ENCODE peak calls at places on chromosomes 12 and 14, in eight cellular contexts. M, F, R, O, J, U, Y and N are unnamed samples.

GRCh38 chr14:68247867-68248266 is 428.3 kb downstream of the RAD51B start:
- DNase-seq in M (no peak), F (no peak), R (no peak), O (no peak), J (no peak), U (no peak), Y (no peak), N (no peak)

GRCh38 chr12:97404093-97404492 is 58.5 kb upstream of the RMST start:
- DNase-seq in M (no peak), F (peak), R (no peak), O (no peak), J (no peak), U (no peak), Y (no peak), N (no peak)

GRCh38 chr14:39491134-39491541 is 58.9 kb upstream of the FBXO33 start:
- DNase-seq in M (no peak), F (no peak), R (peak), O (no peak), J (no peak), U (no peak), Y (peak), N (peak)

GRCh38 chr12:107518868-107519267 is 166.7 kb upstream of the PWP1 start:
- DNase-seq in M (no peak), F (peak), R (no peak), O (no peak), J (no peak), U (no peak), Y (no peak), N (no peak)

GRCh38 chr12:113818833-113819232 is 147.3 kb downstream of the RBM19 start:
- DNase-seq in M (no peak), F (no peak), R (peak), O (no peak), J (no peak), U (peak), Y (no peak), N (peak)

GRCh38 chr14:56247495-56248087 is 129.4 kb downstream of the PELI2 start:
- DNase-seq in M (no peak), F (no peak), R (no peak), O (no peak), J (no peak), U (no peak), Y (no peak), N (peak)

GRCh38 chr12:46370792-46371717 is 1.5 kb downstream of the SLC38A2 start:
- DNase-seq in M (peak), F (no peak), R (peak), O (peak), J (peak), U (peak), Y (peak), N (peak)

GRCh38 chr12:29744365-29744764 is 39.4 kb downstream of the TMTC1 start:
- DNase-seq in M (no peak), F (no peak), R (no peak), O (no peak), J (no peak), U (no peak), Y (no peak), N (no peak)

GRCh38 chr12:2649201-2650030 is 145.4 kb upstream of the FKBP4 start:
- DNase-seq in M (no peak), F (no peak), R (no peak), O (no peak), J (no peak), U (peak), Y (no peak), N (no peak)

GRCh38 chr12:86698581-86698980 is 442.4 kb upstream of the MGAT4C start:
- DNase-seq in M (no peak), F (no peak), R (peak), O (no peak), J (no peak), U (no peak), Y (no peak), N (no peak)

GRCh38 chr12:52946797-52947547 is 1.9 kb upstream of the KRT18 start:
- DNase-seq in M (peak), F (no peak), R (no peak), O (no peak), J (no peak), U (peak), Y (no peak), N (no peak)

GRCh38 chr12:9109737-9110491 is 5.8 kb downstream of the A2M start:
- DNase-seq in M (no peak), F (no peak), R (no peak), O (no peak), J (no peak), U (no peak), Y (no peak), N (no peak)

GRCh38 chr12:9113987-9114309 is 1.8 kb downstream of the A2M start:
- DNase-seq in M (no peak), F (no peak), R (no peak), O (no peak), J (no peak), U (no peak), Y (no peak), N (no peak)

GRCh38 chr12:9111525-9111924 is 4.2 kb downstream of the A2M start:
- DNase-seq in M (no peak), F (no peak), R (no peak), O (no peak), J (no peak), U (no peak), Y (no peak), N (no peak)

GRCh38 chr12:9113296-9113986 is 2.3 kb downstream of the A2M start:
- DNase-seq in M (no peak), F (no peak), R (no peak), O (no peak), J (no peak), U (no peak), Y (no peak), N (no peak)

GRCh38 chr12:9112076-9112853 is 3.5 kb downstream of the A2M start:
- DNase-seq in M (no peak), F (no peak), R (no peak), O (no peak), J (no peak), U (no peak), Y (no peak), N (no peak)
- H3K27ac ChIP-seq in M (no peak), F (peak), R (no peak), O (no peak), J (peak), U (no peak), Y (no peak), N (no peak)

DNA sequence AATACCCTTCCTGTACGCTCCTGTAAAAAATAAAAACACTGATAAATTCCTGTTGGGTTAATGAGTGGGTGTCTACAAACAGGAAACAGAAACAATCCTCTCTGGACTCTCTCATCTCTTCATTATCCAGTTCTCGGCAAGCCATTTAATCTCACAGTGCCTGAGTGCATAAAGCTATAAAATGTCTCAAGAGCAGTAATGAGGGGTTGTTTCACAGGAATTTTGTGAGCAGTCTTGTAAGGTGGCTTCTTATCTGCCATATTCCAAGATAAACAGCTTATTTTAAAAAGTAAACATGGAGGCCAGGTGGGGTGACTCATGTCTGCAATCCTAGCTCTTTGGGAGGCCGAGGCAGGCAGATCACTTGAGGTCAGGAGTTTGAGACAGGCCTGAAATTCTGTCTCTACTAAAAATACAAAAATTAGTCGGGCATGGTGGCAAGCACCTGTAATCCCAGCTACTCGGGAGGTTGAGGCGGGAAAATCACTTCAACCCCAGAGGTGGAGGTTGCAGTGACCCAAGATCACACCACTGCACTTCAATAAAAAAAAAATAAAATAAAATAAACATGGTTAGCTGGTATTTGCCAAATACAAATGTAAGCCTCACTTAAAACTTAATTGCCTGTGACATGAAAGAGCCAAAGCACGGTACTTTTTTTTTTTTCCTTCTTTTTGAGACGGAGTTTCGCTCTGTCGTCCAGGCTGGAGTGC is 54.0 kb downstream of the CLIP1 start:
- DNase-seq in M (no peak), F (no peak), R (peak), O (no peak), J (no peak), U (peak), Y (no peak), N (no peak)
- H3K27ac ChIP-seq in M (peak), F (peak), R (peak), O (no peak), J (peak), U (no peak), Y (no peak), N (no peak)

GRCh38 chr12:32894566-32894965 is 2.0 kb downstream of the PKP2 start:
- DNase-seq in M (no peak), F (no peak), R (no peak), O (no peak), J (no peak), U (no peak), Y (no peak), N (no peak)

GRCh38 chr12:32891956-32892355 is 4.6 kb downstream of the PKP2 start:
- DNase-seq in M (no peak), F (no peak), R (no peak), O (no peak), J (no peak), U (peak), Y (no peak), N (peak)

GRCh38 chr12:32893458-32893857 is 3.1 kb downstream of the PKP2 start:
- DNase-seq in M (no peak), F (no peak), R (no peak), O (no peak), J (no peak), U (no peak), Y (no peak), N (peak)

GRCh38 chr12:32891526-32891925 is 5.1 kb downstream of the PKP2 start:
- DNase-seq in M (no peak), F (no peak), R (no peak), O (no peak), J (no peak), U (no peak), Y (no peak), N (no peak)

DNA sequence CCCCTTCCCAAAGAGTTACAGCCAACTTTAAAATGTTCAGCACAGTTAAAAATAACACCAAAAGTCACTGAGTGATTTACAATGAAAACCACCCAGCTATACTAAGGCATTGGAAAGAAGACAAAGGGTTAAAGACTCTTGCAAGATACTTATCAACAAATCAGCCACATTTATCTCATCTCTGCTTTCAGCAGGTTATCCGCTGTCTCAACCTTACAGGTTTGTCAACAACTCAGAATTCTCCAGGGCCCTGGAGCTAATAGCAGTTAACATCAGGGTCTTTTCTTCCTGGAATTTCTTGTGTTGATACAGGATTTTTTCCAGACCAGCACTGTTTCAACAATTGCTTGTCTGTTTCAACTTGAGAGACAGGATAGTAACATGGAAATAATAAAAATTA is 3.6 kb downstream of the PKP2 start:
- DNase-seq in M (no peak), F (no peak), R (no peak), O (no peak), J (no peak), U (no peak), Y (no peak), N (peak)
- H3K27ac ChIP-seq in M (peak), F (no peak), R (no peak), O (no peak), J (no peak), U (no peak), Y (no peak), N (peak)

DNA sequence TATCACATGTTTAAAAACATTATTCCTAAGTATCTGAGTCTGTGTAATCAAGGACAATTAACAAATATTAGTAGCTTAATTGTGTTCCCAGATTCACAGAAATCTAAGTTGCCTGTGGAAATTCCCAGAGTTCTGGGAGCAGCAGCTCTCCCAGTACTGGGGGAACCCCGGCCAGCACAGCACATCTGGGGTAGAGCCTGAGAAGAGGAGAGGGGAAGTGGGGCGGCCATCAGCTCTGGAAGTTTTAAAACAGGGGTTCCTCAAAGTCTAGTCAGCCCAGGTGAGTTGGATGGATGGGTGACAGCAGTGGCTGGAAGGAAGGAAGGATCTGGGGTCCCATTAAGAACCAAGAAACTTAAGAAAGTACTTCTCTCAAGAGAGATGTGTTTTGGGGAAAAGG is 24.5 kb downstream of the PRICKLE1 start:
- DNase-seq in M (no peak), F (no peak), R (no peak), O (no peak), J (no peak), U (peak), Y (no peak), N (peak)
- H3K27ac ChIP-seq in M (no peak), F (no peak), R (no peak), O (no peak), J (no peak), U (no peak), Y (no peak), N (peak)

DNA sequence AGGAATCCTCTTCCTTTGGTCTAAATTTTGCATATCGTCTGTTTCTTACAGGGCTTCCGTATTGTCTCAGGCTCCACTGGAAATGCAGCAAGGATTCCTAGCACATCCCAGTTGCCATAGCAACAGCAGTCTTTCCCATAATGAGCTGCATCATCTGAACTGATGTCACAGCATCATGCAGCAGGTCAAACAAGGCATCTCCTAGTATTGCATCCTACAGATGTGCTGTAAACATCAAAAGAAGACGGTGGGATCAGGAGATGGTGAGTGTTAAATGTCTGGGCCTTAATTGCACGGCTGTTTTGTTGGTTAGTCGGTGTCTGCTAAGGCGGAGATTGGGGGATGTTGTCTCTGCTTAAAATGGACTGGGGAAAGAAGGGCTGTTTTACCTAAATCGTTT is at the start of gene AKAP6:
- DNase-seq in M (no peak), F (no peak), R (no peak), O (no peak), J (no peak), U (no peak), Y (no peak), N (peak)
- H3K27ac ChIP-seq in M (no peak), F (no peak), R (no peak), O (no peak), J (no peak), U (peak), Y (no peak), N (no peak)

GRCh38 chr14:105328678-105329390 is 14.3 kb downstream of the PACS2 start:
- DNase-seq in M (no peak), F (no peak), R (no peak), O (no peak), J (peak), U (peak), Y (no peak), N (no peak)

GRCh38 chr14:105330491-105330895 is 15.9 kb downstream of the PACS2 start:
- DNase-seq in M (no peak), F (no peak), R (peak), O (no peak), J (peak), U (no peak), Y (no peak), N (no peak)

GRCh38 chr14:105328070-105328677 is 13.6 kb downstream of the PACS2 start:
- DNase-seq in M (no peak), F (no peak), R (no peak), O (no peak), J (peak), U (peak), Y (no peak), N (no peak)

GRCh38 chr14:105331575-105332351 is 17.2 kb downstream of the PACS2 start:
- DNase-seq in M (no peak), F (no peak), R (no peak), O (no peak), J (peak), U (no peak), Y (no peak), N (no peak)

DNA sequence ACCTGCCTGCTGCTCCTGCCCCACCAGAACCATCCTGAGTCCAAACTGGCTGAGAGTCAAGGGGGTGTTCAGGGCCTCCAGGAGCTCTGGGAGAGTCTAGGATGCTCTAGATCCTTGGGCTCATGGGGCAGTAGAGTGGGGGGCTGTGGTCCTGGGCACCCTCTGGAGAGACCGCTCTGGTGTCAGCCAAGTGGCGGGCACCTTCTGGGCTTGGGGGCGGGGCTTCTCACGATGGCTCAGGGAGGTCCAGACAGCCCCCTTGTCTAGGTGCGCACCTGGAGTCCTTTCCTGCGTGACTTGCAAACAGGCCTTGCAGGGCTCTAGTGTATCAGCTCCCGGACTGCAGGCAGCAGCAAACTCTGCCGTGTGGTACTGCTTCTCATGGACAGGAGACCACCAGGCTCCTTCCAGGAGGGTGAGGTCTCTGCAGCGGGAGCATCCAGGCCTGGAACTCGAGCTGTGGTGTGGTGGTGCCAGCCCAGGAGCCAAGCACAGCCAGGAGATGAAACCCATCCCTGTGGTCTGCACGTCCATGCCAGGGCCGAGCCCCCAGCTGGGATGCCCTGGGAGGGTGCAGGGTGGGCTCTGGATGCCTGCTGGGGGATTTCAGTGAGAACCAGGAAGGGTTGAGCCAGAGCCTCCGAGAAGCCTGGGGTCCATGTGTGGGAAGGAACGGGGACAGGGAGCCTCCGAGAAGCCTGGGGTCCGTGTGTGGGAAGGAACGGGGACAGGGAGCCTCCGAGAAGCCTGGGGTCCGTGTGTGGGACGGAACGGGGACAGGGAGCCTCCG is 15.1 kb downstream of the PACS2 start:
- DNase-seq in M (no peak), F (no peak), R (no peak), O (no peak), J (peak), U (no peak), Y (no peak), N (no peak)
- H3K27ac ChIP-seq in M (no peak), F (peak), R (no peak), O (no peak), J (no peak), U (no peak), Y (no peak), N (no peak)